ENCODE peak calls at places on chromosome 13, in ten cellular contexts. One of them, this sample, is unnamed.

GRCh38 chr13:104810242-104810641 is 1725.2 kb downstream of the EFNB2 start:
- DNase-seq in GM23338: no peak
- DNase-seq in A549: no peak
- DNase-seq in nephron progenitor cell: no peak
- DNase-seq in AG09319: no peak
- DNase-seq in fibroblast of lung: no peak
- DNase-seq in upper lobe of left lung: no peak
- DNase-seq in breast epithelium: no peak
- DNase-seq in upper lobe of right lung: no peak
- DNase-seq in GM10248: no peak
- DNase-seq in this sample: no peak

GRCh38 chr13:85741017-85741416 is 58.2 kb downstream of the SLITRK6 start:
- DNase-seq in GM23338: no peak
- DNase-seq in A549: no peak
- DNase-seq in nephron progenitor cell: no peak
- DNase-seq in AG09319: no peak
- DNase-seq in fibroblast of lung: no peak
- DNase-seq in upper lobe of left lung: no peak
- DNase-seq in breast epithelium: no peak
- DNase-seq in upper lobe of right lung: no peak
- DNase-seq in GM10248: no peak
- DNase-seq in this sample: no peak

GRCh38 chr13:70623260-70623659 is 515.0 kb upstream of the KLHL1 start:
- DNase-seq in GM23338: no peak
- DNase-seq in A549: no peak
- DNase-seq in nephron progenitor cell: no peak
- DNase-seq in AG09319: no peak
- DNase-seq in fibroblast of lung: peak; percentile 3
- DNase-seq in upper lobe of left lung: no peak
- DNase-seq in breast epithelium: no peak
- DNase-seq in upper lobe of right lung: no peak
- DNase-seq in GM10248: no peak
- DNase-seq in this sample: no peak

GRCh38 chr13:32284927-32285632 is 30.1 kb downstream of the ZAR1L start:
- DNase-seq in GM23338: no peak
- DNase-seq in A549: no peak
- DNase-seq in nephron progenitor cell: no peak
- DNase-seq in AG09319: no peak
- DNase-seq in fibroblast of lung: peak; percentile 91
- DNase-seq in upper lobe of left lung: no peak
- DNase-seq in breast epithelium: no peak
- DNase-seq in upper lobe of right lung: no peak
- DNase-seq in GM10248: no peak
- DNase-seq in this sample: no peak

GRCh38 chr13:72160977-72161376 is 294.0 kb upstream of the DACH1 start:
- DNase-seq in GM23338: no peak
- DNase-seq in A549: no peak
- DNase-seq in nephron progenitor cell: no peak
- DNase-seq in AG09319: no peak
- DNase-seq in fibroblast of lung: no peak
- DNase-seq in upper lobe of left lung: no peak
- DNase-seq in breast epithelium: no peak
- DNase-seq in upper lobe of right lung: no peak
- DNase-seq in GM10248: no peak
- DNase-seq in this sample: no peak

GRCh38 chr13:42788601-42789000 is 7.2 kb downstream of the FAM216B start:
- DNase-seq in GM23338: no peak
- DNase-seq in A549: no peak
- DNase-seq in nephron progenitor cell: no peak
- DNase-seq in AG09319: no peak
- DNase-seq in fibroblast of lung: no peak
- DNase-seq in upper lobe of left lung: no peak
- DNase-seq in breast epithelium: no peak
- DNase-seq in upper lobe of right lung: no peak
- DNase-seq in GM10248: no peak
- DNase-seq in this sample: no peak

GRCh38 chr13:33717775-33718174 is 100.2 kb upstream of the RFC3 start:
- DNase-seq in GM23338: no peak
- DNase-seq in A549: no peak
- DNase-seq in nephron progenitor cell: no peak
- DNase-seq in AG09319: no peak
- DNase-seq in fibroblast of lung: no peak
- DNase-seq in upper lobe of left lung: no peak
- DNase-seq in breast epithelium: no peak
- DNase-seq in upper lobe of right lung: no peak
- DNase-seq in GM10248: no peak
- DNase-seq in this sample: no peak

GRCh38 chr13:59447846-59448620 is 715.7 kb downstream of the DIAPH3 start:
- DNase-seq in GM23338: peak; percentile 98
- DNase-seq in A549: no peak
- DNase-seq in nephron progenitor cell: no peak
- DNase-seq in AG09319: no peak
- DNase-seq in fibroblast of lung: peak; percentile 94
- DNase-seq in upper lobe of left lung: no peak
- DNase-seq in breast epithelium: no peak
- DNase-seq in upper lobe of right lung: no peak
- DNase-seq in GM10248: no peak
- DNase-seq in this sample: no peak

GRCh38 chr13:40464349-40464748 is 202.1 kb downstream of the FOXO1 start:
- DNase-seq in GM23338: no peak
- DNase-seq in A549: no peak
- DNase-seq in nephron progenitor cell: no peak
- DNase-seq in AG09319: no peak
- DNase-seq in fibroblast of lung: no peak
- DNase-seq in upper lobe of left lung: no peak
- DNase-seq in breast epithelium: no peak
- DNase-seq in upper lobe of right lung: no peak
- DNase-seq in GM10248: no peak
- DNase-seq in this sample: no peak

GRCh38 chr13:49897713-49898112 is 38.4 kb downstream of the SPRYD7 start:
- DNase-seq in GM23338: no peak
- DNase-seq in A549: no peak
- DNase-seq in nephron progenitor cell: no peak
- DNase-seq in AG09319: no peak
- DNase-seq in fibroblast of lung: no peak
- DNase-seq in upper lobe of left lung: no peak
- DNase-seq in breast epithelium: no peak
- DNase-seq in upper lobe of right lung: no peak
- DNase-seq in GM10248: no peak
- DNase-seq in this sample: no peak

GRCh38 chr13:99145461-99145860 is 55.2 kb upstream of the UBAC2 start:
- DNase-seq in GM23338: no peak
- DNase-seq in A549: no peak
- DNase-seq in nephron progenitor cell: no peak
- DNase-seq in AG09319: no peak
- DNase-seq in fibroblast of lung: no peak
- DNase-seq in upper lobe of left lung: no peak
- DNase-seq in breast epithelium: no peak
- DNase-seq in upper lobe of right lung: no peak
- DNase-seq in GM10248: no peak
- DNase-seq in this sample: no peak

GRCh38 chr13:40438999-40439797 is 227.2 kb downstream of the FOXO1 start:
- DNase-seq in GM23338: no peak
- DNase-seq in A549: no peak
- DNase-seq in nephron progenitor cell: no peak
- DNase-seq in AG09319: no peak
- DNase-seq in fibroblast of lung: peak; percentile 33
- DNase-seq in upper lobe of left lung: no peak
- DNase-seq in breast epithelium: no peak
- DNase-seq in upper lobe of right lung: no peak
- DNase-seq in GM10248: no peak
- DNase-seq in this sample: no peak

GRCh38 chr13:51453308-51453958 is 597 bp upstream of the INTS6 start:
- DNase-seq in GM23338: peak; percentile 74
- DNase-seq in A549: peak; percentile 41
- DNase-seq in nephron progenitor cell: peak; percentile 84
- DNase-seq in AG09319: no peak
- DNase-seq in fibroblast of lung: no peak
- DNase-seq in upper lobe of left lung: no peak
- DNase-seq in breast epithelium: peak; percentile 64
- DNase-seq in upper lobe of right lung: peak; percentile 94
- DNase-seq in GM10248: peak; percentile 83
- DNase-seq in this sample: peak; percentile 79

GRCh38 chr13:23020246-23020843 is 160.4 kb upstream of the SGCG start:
- DNase-seq in GM23338: peak; percentile 71
- DNase-seq in A549: peak; percentile 1
- DNase-seq in nephron progenitor cell: peak; percentile 45
- DNase-seq in AG09319: peak; percentile 10
- DNase-seq in fibroblast of lung: peak; percentile 36
- DNase-seq in upper lobe of left lung: peak; percentile 31
- DNase-seq in breast epithelium: no peak
- DNase-seq in upper lobe of right lung: no peak
- DNase-seq in GM10248: peak; percentile 42
- DNase-seq in this sample: peak; percentile 44

GRCh38 chr13:114115191-114115671 is 17.2 kb downstream of the RASA3 start:
- DNase-seq in GM23338: no peak
- DNase-seq in A549: no peak
- DNase-seq in nephron progenitor cell: no peak
- DNase-seq in AG09319: no peak
- DNase-seq in fibroblast of lung: peak; percentile 92
- DNase-seq in upper lobe of left lung: peak; percentile 70
- DNase-seq in breast epithelium: peak; percentile 48
- DNase-seq in upper lobe of right lung: peak; percentile 85
- DNase-seq in GM10248: peak; percentile 48
- DNase-seq in this sample: no peak

GRCh38 chr13:113152894-113153809 is 5.3 kb upstream of the PROZ start:
- DNase-seq in GM23338: peak; percentile 73
- DNase-seq in A549: no peak
- DNase-seq in nephron progenitor cell: peak; percentile 48
- DNase-seq in AG09319: no peak
- DNase-seq in fibroblast of lung: peak; percentile 37
- DNase-seq in upper lobe of left lung: peak; percentile 36
- DNase-seq in breast epithelium: no peak
- DNase-seq in upper lobe of right lung: peak; percentile 74
- DNase-seq in GM10248: no peak
- DNase-seq in this sample: peak; percentile 55

GRCh38 chr13:76965759-76966421 is 17.6 kb downstream of the ACOD1 start:
- DNase-seq in GM23338: no peak
- DNase-seq in A549: no peak
- DNase-seq in nephron progenitor cell: no peak
- DNase-seq in AG09319: peak; percentile 75
- DNase-seq in fibroblast of lung: peak; percentile 75
- DNase-seq in upper lobe of left lung: no peak
- DNase-seq in breast epithelium: no peak
- DNase-seq in upper lobe of right lung: no peak
- DNase-seq in GM10248: no peak
- DNase-seq in this sample: no peak

GRCh38 chr13:104953588-104953987 is 1581.9 kb downstream of the EFNB2 start:
- DNase-seq in GM23338: no peak
- DNase-seq in A549: no peak
- DNase-seq in nephron progenitor cell: no peak
- DNase-seq in AG09319: no peak
- DNase-seq in fibroblast of lung: no peak
- DNase-seq in upper lobe of left lung: no peak
- DNase-seq in breast epithelium: no peak
- DNase-seq in upper lobe of right lung: no peak
- DNase-seq in GM10248: no peak
- DNase-seq in this sample: no peak

GRCh38 chr13:65660696-65661095 is 1569.4 kb downstream of the PCDH9 start:
- DNase-seq in GM23338: no peak
- DNase-seq in A549: no peak
- DNase-seq in nephron progenitor cell: no peak
- DNase-seq in AG09319: no peak
- DNase-seq in fibroblast of lung: no peak
- DNase-seq in upper lobe of left lung: no peak
- DNase-seq in breast epithelium: no peak
- DNase-seq in upper lobe of right lung: no peak
- DNase-seq in GM10248: no peak
- DNase-seq in this sample: no peak

DNA sequence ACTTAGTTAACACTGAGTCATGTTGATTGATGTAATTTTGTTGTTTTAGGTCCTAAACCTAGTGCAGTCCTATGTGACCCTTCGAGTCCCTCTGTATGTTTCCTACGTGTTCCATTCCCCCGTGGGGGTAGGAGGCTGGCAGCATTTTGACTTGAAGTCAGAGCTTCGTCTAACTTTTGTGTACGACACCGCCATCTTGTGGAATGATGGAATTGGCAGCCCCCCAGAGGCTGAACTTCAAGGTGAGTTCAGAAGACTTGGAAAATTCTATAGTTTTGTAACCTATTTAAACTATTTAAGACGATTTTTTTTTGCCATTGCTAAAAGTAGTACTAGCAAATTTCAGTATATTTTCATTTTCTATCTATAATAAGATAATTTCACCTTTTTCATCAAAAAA is 117.9 kb downstream of the STOML3 start:
- DNase-seq in GM23338: peak; percentile 83
- DNase-seq in A549: peak; percentile 9
- DNase-seq in nephron progenitor cell: peak; percentile 68
- DNase-seq in AG09319: no peak
- DNase-seq in fibroblast of lung: peak; percentile 36
- DNase-seq in upper lobe of left lung: peak; percentile 35
- DNase-seq in breast epithelium: no peak
- DNase-seq in upper lobe of right lung: no peak
- DNase-seq in GM10248: peak; percentile 31
- DNase-seq in this sample: no peak
- TF ChIP-seq CTCF in GM23338: peak; percentile 85
- TF ChIP-seq CTCF in A549: peak; percentile 37
- TF ChIP-seq CTCF in nephron progenitor cell: peak; percentile 83
- TF ChIP-seq CTCF in AG09319: peak; percentile 32
- TF ChIP-seq CTCF in fibroblast of lung: peak; percentile 28
- TF ChIP-seq CTCF in upper lobe of left lung: peak; percentile 23
- TF ChIP-seq CTCF in breast epithelium: no peak
- TF ChIP-seq CTCF in upper lobe of right lung: peak; percentile 42
- TF ChIP-seq CTCF in GM10248: peak; percentile 69
- TF ChIP-seq CTCF in this sample: peak; percentile 59

GRCh38 chr13:73985789-73986188 is 148.4 kb downstream of the KLF12 start:
- DNase-seq in GM23338: no peak
- DNase-seq in A549: no peak
- DNase-seq in nephron progenitor cell: no peak
- DNase-seq in AG09319: no peak
- DNase-seq in fibroblast of lung: no peak
- DNase-seq in upper lobe of left lung: no peak
- DNase-seq in breast epithelium: no peak
- DNase-seq in upper lobe of right lung: no peak
- DNase-seq in GM10248: no peak
- DNase-seq in this sample: no peak
- TF ChIP-seq CTCF in GM23338: no peak
- TF ChIP-seq CTCF in A549: no peak
- TF ChIP-seq CTCF in nephron progenitor cell: no peak
- TF ChIP-seq CTCF in AG09319: no peak
- TF ChIP-seq CTCF in fibroblast of lung: no peak
- TF ChIP-seq CTCF in upper lobe of left lung: no peak
- TF ChIP-seq CTCF in breast epithelium: no peak
- TF ChIP-seq CTCF in upper lobe of right lung: no peak
- TF ChIP-seq CTCF in GM10248: no peak
- TF ChIP-seq CTCF in this sample: no peak

GRCh38 chr13:103523853-103524252 is 457.6 kb upstream of the SLC10A2 start:
- DNase-seq in GM23338: no peak
- DNase-seq in A549: no peak
- DNase-seq in nephron progenitor cell: no peak
- DNase-seq in AG09319: no peak
- DNase-seq in fibroblast of lung: no peak
- DNase-seq in upper lobe of left lung: no peak
- DNase-seq in breast epithelium: no peak
- DNase-seq in upper lobe of right lung: no peak
- DNase-seq in GM10248: no peak
- DNase-seq in this sample: no peak
- TF ChIP-seq CTCF in GM23338: no peak
- TF ChIP-seq CTCF in A549: no peak
- TF ChIP-seq CTCF in nephron progenitor cell: no peak
- TF ChIP-seq CTCF in AG09319: no peak
- TF ChIP-seq CTCF in fibroblast of lung: no peak
- TF ChIP-seq CTCF in upper lobe of left lung: no peak
- TF ChIP-seq CTCF in breast epithelium: no peak
- TF ChIP-seq CTCF in upper lobe of right lung: no peak
- TF ChIP-seq CTCF in GM10248: no peak
- TF ChIP-seq CTCF in this sample: no peak

GRCh38 chr13:44967656-44968451 is 21.4 kb downstream of the NUFIP1 start:
- DNase-seq in GM23338: no peak
- DNase-seq in A549: no peak
- DNase-seq in nephron progenitor cell: no peak
- DNase-seq in AG09319: no peak
- DNase-seq in fibroblast of lung: peak; percentile 39
- DNase-seq in upper lobe of left lung: no peak
- DNase-seq in breast epithelium: no peak
- DNase-seq in upper lobe of right lung: no peak
- DNase-seq in GM10248: no peak
- DNase-seq in this sample: no peak
- TF ChIP-seq CTCF in GM23338: no peak
- TF ChIP-seq CTCF in A549: no peak
- TF ChIP-seq CTCF in nephron progenitor cell: no peak
- TF ChIP-seq CTCF in AG09319: peak; percentile 39
- TF ChIP-seq CTCF in fibroblast of lung: peak; percentile 19
- TF ChIP-seq CTCF in upper lobe of left lung: no peak
- TF ChIP-seq CTCF in breast epithelium: no peak
- TF ChIP-seq CTCF in upper lobe of right lung: no peak
- TF ChIP-seq CTCF in GM10248: no peak
- TF ChIP-seq CTCF in this sample: no peak